ENCODE peak calls at places on chromosomes 1 and 21, in four cellular contexts. V is K562, H is HepG2, I is WTC11. G is an unnamed sample.
A peak's percentile ranks its signal among the peaks of the same experiment; 100 is the strongest.

GRCh38 chr1:185520188-185520935 is 203.3 kb upstream of the IVNS1ABP start:
- DNase-seq in V (no peak), H (no peak), I (no peak), G (no peak)

GRCh38 chr1:206705187-206705586 is 20.5 kb downstream of the MAPKAPK2 start:
- DNase-seq in V (no peak), H (no peak), I (no peak), G (no peak)

GRCh38 chr1:10052347-10052746 is 19.6 kb downstream of the UBE4B start:
- DNase-seq in V (no peak), H (no peak), I (no peak), G (no peak)

GRCh38 chr1:47188901-47189785 is 693 bp downstream of the PDZK1IP1 start:
- DNase-seq in V (no peak), H (no peak), I (no peak), G (no peak)

GRCh38 chr1:109257682-109258421 is 8.5 kb downstream of the CELSR2 start:
- DNase-seq in V (peak; percentile 53), H (no peak), I (no peak), G (no peak)

GRCh38 chr1:59122527-59122926 is 174.4 kb upstream of the FGGY start:
- DNase-seq in V (no peak), H (no peak), I (no peak), G (no peak)

GRCh38 chr1:238223067-238223640 is 332.4 kb upstream of the ZP4 start:
- DNase-seq in V (no peak), H (no peak), I (no peak), G (no peak)

GRCh38 chr1:198153103-198153502 is 3.7 kb upstream of the NEK7 start:
- DNase-seq in V (no peak), H (no peak), I (no peak), G (no peak)

GRCh38 chr1:95004013-95004412 is 68.7 kb downstream of the ALG14 start:
- DNase-seq in V (no peak), H (no peak), I (no peak), G (no peak)

GRCh38 chr1:90340604-90341003 is 345.7 kb downstream of the ZNF326 start:
- DNase-seq in V (no peak), H (no peak), I (no peak), G (no peak)

GRCh38 chr1:91091812-91092211 is 70.0 kb upstream of the ZNF644 start:
- DNase-seq in V (no peak), H (peak; percentile 3), I (no peak), G (no peak)

GRCh38 chr1:151837841-151838490 is 1.7 kb downstream of the C2CD4D start:
- DNase-seq in V (no peak), H (no peak), I (no peak), G (no peak)

GRCh38 chr1:110112143-110112542 is at the start of gene UBL4B:
- DNase-seq in V (no peak), H (no peak), I (no peak), G (no peak)

GRCh38 chr1:82783025-82783424 is 982.3 kb downstream of the ADGRL2 start:
- DNase-seq in V (no peak), H (no peak), I (no peak), G (no peak)

GRCh38 chr1:55362558-55362957 is 147.4 kb upstream of the USP24 start:
- DNase-seq in V (no peak), H (no peak), I (no peak), G (no peak)

GRCh38 chr1:218705911-218706893 is 361.1 kb downstream of the TGFB2 start:
- DNase-seq in V (no peak), H (peak; percentile 72), I (no peak), G (no peak)

GRCh38 chr1:207711285-207711684 is 40.6 kb upstream of the CD46 start:
- DNase-seq in V (no peak), H (peak; percentile 20), I (peak; percentile 22), G (peak; percentile 23)

GRCh38 chr1:101153692-101154091 is 83.1 kb upstream of the S1PR1 start:
- DNase-seq in V (no peak), H (no peak), I (no peak), G (no peak)

GRCh38 chr1:77986810-77987209 is 7.9 kb upstream of the FUBP1 start:
- DNase-seq in V (no peak), H (no peak), I (no peak), G (no peak)

GRCh38 chr1:213761845-213762407 is 225.8 kb upstream of the PROX1 start:
- DNase-seq in V (no peak), H (peak; percentile 42), I (peak; percentile 13), G (no peak)

GRCh38 chr1:22607154-22607553 is 29.3 kb upstream of the C1QA start:
- DNase-seq in V (peak; percentile 65), H (no peak), I (peak; percentile 63), G (peak; percentile 44)

GRCh38 chr21:38263493-38263892 is 6.7 kb downstream of the KCNJ15 start:
- DNase-seq in V (no peak), H (no peak), I (no peak), G (no peak)

GRCh38 chr1:29685387-29685786 is 449.1 kb downstream of the PTPRU start:
- DNase-seq in V (no peak), H (no peak), I (no peak), G (no peak)

GRCh38 chr1:29682171-29682917 is 446.0 kb downstream of the PTPRU start:
- DNase-seq in V (no peak), H (no peak), I (no peak), G (no peak)

GRCh38 chr1:29684141-29684540 is 447.8 kb downstream of the PTPRU start:
- DNase-seq in V (no peak), H (no peak), I (no peak), G (no peak)

GRCh38 chr1:29683472-29683871 is 447.1 kb downstream of the PTPRU start:
- DNase-seq in V (no peak), H (no peak), I (no peak), G (no peak)

DNA sequence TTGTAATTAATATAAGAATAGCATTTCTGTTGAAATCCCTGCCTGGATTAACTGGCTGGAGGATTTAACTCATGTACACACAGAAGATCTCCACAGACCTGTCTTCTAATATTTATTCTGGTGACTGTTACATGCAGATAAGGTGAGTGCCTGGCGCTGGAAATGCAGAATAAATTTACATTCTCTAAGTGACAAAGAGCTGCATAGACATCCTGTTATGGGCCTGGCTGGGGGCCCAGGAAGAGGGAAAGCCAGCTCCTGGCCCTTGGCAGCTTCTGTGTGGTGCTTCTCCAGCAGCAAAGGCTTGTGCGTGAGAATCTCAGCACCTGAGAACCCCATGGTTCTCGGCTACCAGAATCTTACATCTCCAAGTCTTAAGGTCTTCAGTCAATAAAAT is 446.6 kb downstream of the PTPRU start:
- DNase-seq in V (no peak), H (no peak), I (no peak), G (no peak)
- TF ChIP-seq ELF4 in V (no peak), H (no peak), I (no peak), G (no peak)

GRCh38 chr1:19921310-19921709 is 2.1 kb downstream of the PLA2G2E start:
- DNase-seq in V (no peak), H (no peak), I (no peak), G (no peak)
- TF ChIP-seq ELF4 in V (no peak), H (no peak), I (no peak), G (no peak)

GRCh38 chr1:63891211-63891610 is 117.4 kb downstream of the ROR1 start:
- DNase-seq in V (no peak), H (no peak), I (no peak), G (no peak)

GRCh38 chr1:63890468-63890867 is 116.7 kb downstream of the ROR1 start:
- DNase-seq in V (no peak), H (no peak), I (no peak), G (no peak)

GRCh38 chr1:63894627-63895256 is 120.9 kb downstream of the ROR1 start:
- DNase-seq in V (no peak), H (no peak), I (no peak), G (no peak)

GRCh38 chr1:63893976-63894375 is 120.2 kb downstream of the ROR1 start:
- DNase-seq in V (no peak), H (no peak), I (no peak), G (no peak)

DNA sequence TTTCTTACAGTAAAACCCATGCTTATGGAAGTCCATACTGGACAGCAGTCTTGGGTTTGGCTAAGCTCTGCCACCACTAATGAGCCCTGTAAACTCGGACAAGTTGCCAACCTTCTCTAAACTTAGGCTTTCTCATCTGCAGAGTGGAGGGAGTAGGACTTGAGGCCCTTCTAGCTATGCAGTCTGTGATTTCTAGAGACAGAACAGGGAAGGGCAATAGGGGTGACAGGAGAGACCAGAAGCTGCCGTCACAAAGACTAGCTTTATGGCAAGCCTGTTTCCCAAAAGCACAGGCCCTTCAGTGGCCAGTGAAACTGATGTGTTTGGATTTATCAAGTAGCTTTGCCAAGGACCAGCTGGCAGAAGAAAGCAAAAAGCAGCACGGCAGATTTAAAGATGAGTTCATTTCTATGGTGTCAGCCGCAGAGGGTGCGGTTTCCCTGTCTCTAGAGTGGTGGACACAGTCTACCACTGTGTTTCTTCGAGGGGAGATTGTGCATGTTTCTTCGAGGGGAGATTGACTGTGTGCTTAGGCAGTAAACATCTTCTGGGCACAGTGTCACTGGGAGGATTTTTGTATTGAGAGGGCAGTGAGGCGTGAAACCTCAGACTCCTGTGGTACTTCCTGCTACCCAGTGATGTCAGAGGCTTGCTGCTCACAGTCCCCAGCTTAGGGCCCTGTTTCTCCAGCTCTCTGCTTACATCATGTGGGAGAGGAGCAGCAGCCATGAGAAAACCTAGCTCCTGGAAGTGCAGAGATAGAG is 119.0 kb downstream of the ROR1 start:
- DNase-seq in V (no peak), H (no peak), I (no peak), G (no peak)
- TF ChIP-seq ELF4 in V (no peak), H (no peak), I (no peak), G (no peak)

DNA sequence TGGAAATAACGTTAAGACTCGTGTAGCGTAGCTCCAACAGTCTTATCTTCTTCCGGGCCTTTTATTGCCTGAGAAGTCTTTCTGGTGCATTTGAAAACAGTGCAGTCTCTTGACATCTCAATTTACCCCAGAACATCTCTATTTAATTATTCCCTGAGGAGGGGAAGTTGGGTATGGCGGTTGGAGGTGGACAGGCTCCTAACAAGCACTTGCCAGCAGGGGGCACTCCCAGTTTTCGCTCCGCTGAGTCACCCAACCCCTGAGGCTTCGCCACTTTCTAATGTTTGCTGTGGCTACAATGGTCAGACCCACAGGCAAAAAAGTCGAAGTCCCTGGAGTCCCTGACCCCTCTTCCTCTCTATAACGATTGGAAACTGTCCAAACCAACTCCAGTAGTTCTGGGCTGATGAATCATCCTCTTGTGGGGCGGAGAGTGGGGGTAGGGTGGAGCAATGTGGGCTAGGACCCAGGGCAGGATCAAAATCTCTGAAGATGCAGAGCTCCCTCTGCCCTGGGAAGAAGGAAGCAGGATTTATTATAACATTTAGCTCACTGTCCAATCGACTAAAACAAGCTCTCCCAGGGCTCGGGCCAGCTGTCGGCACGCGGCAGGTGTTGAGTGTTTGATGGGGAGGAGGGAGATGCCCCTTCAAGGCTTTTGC is 85.5 kb downstream of the BRINP2 start:
- DNase-seq in V (peak; percentile 26), H (peak; percentile 44), I (peak; percentile 83), G (peak; percentile 73)
- TF ChIP-seq ELF4 in V (no peak), H (no peak), I (no peak), G (no peak)

DNA sequence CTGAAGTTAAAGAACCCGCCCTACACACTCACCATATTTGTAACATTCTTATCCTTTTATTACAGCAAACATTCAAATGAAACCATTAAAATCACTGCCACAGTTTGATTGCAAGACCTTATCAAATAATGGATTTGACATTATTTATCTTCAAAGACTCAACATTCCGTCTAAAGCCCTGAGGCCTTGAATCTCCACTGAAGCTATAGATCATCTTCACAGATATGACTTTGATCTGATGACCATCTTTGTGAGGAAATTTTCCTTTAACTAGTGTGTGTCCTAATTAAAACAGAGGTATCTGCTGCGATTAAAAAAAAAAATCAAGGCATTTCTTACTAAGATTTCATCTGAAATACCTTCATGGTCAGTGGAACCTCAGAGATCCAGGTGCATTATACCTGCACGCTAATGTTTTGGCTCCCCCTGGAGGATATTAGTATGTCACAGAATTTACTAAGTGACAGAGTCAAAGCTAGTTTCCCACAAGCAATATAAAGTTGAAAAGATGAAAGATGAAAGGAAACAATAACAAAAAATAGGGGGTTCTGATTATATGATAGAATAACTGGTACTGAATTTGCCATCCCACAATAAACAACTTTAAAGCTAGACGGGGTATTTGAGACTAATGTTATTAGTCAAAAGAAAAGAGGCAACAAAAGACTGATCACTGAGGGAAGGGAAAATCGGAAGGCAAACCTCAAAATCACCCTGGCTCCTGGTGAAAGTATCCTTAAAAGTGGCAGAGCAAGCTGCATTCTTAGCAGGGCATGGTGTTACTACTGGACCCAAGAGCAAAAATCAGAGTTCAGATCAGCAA is 923.4 kb downstream of the NCAM2 start:
- DNase-seq in V (peak; percentile 13), H (no peak), I (no peak), G (peak; percentile 18)
- TF ChIP-seq ELF4 in V (no peak), H (no peak), I (no peak), G (no peak)

G was measured in HEK293T.